ENCODE peak calls at places on chromosomes 11 and 22, in six cellular contexts. P, T, Y, V, I and B are unnamed samples.

GRCh38 chr22:38861170-38861874 is 10.7 kb downstream of the CBX6 start:
- DNase-seq in P (no peak), T (no peak), Y (peak), V (no peak), I (no peak), B (no peak)

GRCh38 chr11:86632499-86633269 is 39.7 kb downstream of the ME3 start:
- DNase-seq in P (no peak), T (no peak), Y (peak), V (peak), I (peak), B (peak)

GRCh38 chr11:15223318-15223717 is 108.6 kb downstream of the INSC start:
- DNase-seq in P (no peak), T (no peak), Y (peak), V (peak), I (peak), B (no peak)

GRCh38 chr11:69449320-69450063 is 32.0 kb upstream of the LINC01488 start:
- DNase-seq in P (no peak), T (no peak), Y (no peak), V (no peak), I (no peak), B (no peak)

GRCh38 chr11:24142062-24142461 is 354.8 kb upstream of the LUZP2 start:
- DNase-seq in P (no peak), T (no peak), Y (no peak), V (no peak), I (no peak), B (no peak)

GRCh38 chr11:104912102-104912501 is 13.8 kb upstream of the CASP12 start:
- DNase-seq in P (no peak), T (no peak), Y (no peak), V (no peak), I (no peak), B (no peak)

GRCh38 chr22:24594569-24595120 is 1.8 kb upstream of the LRRC75B start:
- DNase-seq in P (no peak), T (no peak), Y (no peak), V (no peak), I (no peak), B (no peak)

GRCh38 chr11:69892986-69893555 is 73.9 kb upstream of the FGF3 start:
- DNase-seq in P (no peak), T (no peak), Y (no peak), V (no peak), I (no peak), B (no peak)

GRCh38 chr11:121561716-121562115 is 108.9 kb upstream of the SORL1-AS1 start:
- DNase-seq in P (no peak), T (no peak), Y (no peak), V (no peak), I (no peak), B (no peak)

DNA sequence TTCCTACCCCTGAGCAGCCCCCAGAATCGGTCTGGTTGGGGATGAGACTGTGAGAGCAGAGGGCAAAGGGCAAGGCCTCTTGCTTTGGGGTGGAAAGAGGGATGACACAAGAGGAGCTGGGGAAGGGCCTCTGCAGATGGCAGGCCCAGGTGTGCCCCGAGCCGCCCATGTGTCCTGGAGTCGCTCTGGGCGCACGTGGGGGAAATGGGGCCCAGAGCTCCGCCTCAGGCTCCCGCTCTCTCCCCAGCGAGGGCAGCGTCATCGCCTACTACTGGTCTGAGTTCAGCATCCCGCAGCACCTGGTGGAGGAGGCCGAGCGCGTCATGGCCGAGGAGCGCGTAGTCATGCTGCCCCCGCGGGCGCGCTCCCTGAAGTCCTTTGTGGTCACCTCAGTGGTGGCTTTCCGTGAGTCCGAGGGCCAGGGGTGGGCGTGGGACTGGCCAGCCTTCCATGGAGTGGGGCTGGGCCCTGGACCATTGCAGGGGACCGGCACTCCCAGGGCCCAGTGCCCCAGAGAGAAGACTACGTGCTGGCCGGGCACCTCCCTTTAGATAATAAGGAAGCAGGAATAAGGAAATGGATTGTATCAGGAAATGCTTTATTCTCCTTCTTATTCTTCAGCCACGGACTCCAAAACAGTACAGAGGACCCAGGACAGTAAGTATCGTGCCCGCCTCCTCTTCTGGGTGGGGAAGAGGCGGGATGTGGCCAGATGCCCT is 30.1 kb downstream of the ST14 start:
- DNase-seq in P (no peak), T (no peak), Y (no peak), V (no peak), I (no peak), B (no peak)
- TF ChIP-seq CTCF in P (no peak), T (no peak), Y (peak), V (no peak), I (no peak), B (no peak)

DNA sequence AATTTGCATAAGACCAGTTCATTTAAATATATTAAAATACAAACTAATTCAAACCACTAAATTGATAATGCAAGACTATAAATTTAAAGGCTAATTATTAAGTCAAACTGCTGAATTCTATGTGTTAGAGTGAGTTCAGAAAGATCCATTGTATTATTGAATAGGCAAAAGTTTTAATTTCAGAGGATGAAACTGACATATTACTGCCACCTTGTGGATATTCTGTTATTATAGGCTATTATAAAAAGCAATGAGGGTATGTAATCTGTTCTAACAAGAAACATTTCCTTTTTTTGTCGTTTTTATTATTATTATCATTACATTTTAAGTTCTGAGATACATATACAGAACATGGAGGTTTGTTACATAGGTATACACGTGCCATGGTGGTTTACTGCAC is 20.9 kb upstream of the NAALAD2 start:
- DNase-seq in P (no peak), T (no peak), Y (peak), V (no peak), I (peak), B (no peak)
- TF ChIP-seq CTCF in P (no peak), T (peak), Y (peak), V (peak), I (peak), B (peak)

GRCh38 chr11:72123117-72123653 is 10.7 kb upstream of the ANAPC15 start:
- DNase-seq in P (no peak), T (no peak), Y (no peak), V (no peak), I (no peak), B (no peak)
- TF ChIP-seq CTCF in P (no peak), T (no peak), Y (no peak), V (no peak), I (no peak), B (no peak)

GRCh38 chr22:27197618-27198017 is 540.2 kb downstream of the MIAT start:
- DNase-seq in P (no peak), T (no peak), Y (no peak), V (no peak), I (no peak), B (no peak)

GRCh38 chr22:27195104-27195503 is 537.7 kb downstream of the MIAT start:
- DNase-seq in P (no peak), T (no peak), Y (no peak), V (no peak), I (no peak), B (no peak)

GRCh38 chr22:27195516-27195915 is 538.1 kb downstream of the MIAT start:
- DNase-seq in P (no peak), T (no peak), Y (no peak), V (no peak), I (no peak), B (no peak)

GRCh38 chr22:27197071-27197470 is 539.7 kb downstream of the MIAT start:
- DNase-seq in P (no peak), T (no peak), Y (no peak), V (no peak), I (no peak), B (no peak)

GRCh38 chr22:27196483-27196882 is 539.1 kb downstream of the MIAT start:
- DNase-seq in P (no peak), T (no peak), Y (no peak), V (no peak), I (no peak), B (no peak)
- TF ChIP-seq CTCF in P (no peak), T (no peak), Y (no peak), V (no peak), I (no peak), B (no peak)